ENCODE peak calls at places on chromosomes 5 and 9, in seven cellular contexts. One of them, this sample, is unnamed.

GRCh38 chr5:120240716-120241115 is 223.4 kb upstream of the PRR16 start:
- DNase-seq in fibroblast of lung: peak; percentile 66
- DNase-seq in upper lobe of right lung: no peak
- DNase-seq in RWPE1: no peak
- DNase-seq in AG04450: no peak
- DNase-seq in endodermal cell: no peak
- DNase-seq in astrocyte: peak; percentile 62
- DNase-seq in this sample: no peak

GRCh38 chr5:28408186-28408585 is 1369.8 kb upstream of the CDH9 start:
- DNase-seq in AG04450: no peak
- DNase-seq in endodermal cell: no peak
- DNase-seq in upper lobe of right lung: no peak
- DNase-seq in RWPE1: peak; percentile 58
- DNase-seq in astrocyte: peak; percentile 91
- DNase-seq in fibroblast of lung: peak; percentile 94
- DNase-seq in this sample: no peak

GRCh38 chr5:138490648-138491283 is 25.5 kb downstream of the EGR1 start:
- DNase-seq in endodermal cell: no peak
- DNase-seq in AG04450: no peak
- DNase-seq in fibroblast of lung: no peak
- DNase-seq in upper lobe of right lung: no peak
- DNase-seq in RWPE1: no peak
- DNase-seq in astrocyte: no peak
- DNase-seq in this sample: no peak

GRCh38 chr5:125065114-125065513 is 318.7 kb upstream of the ZNF608 start:
- DNase-seq in astrocyte: peak; percentile 31
- DNase-seq in RWPE1: no peak
- DNase-seq in AG04450: no peak
- DNase-seq in endodermal cell: no peak
- DNase-seq in fibroblast of lung: peak; percentile 54
- DNase-seq in upper lobe of right lung: no peak
- DNase-seq in this sample: no peak

GRCh38 chr5:132225165-132226032 is 2.3 kb downstream of the P4HA2 start:
- DNase-seq in AG04450: no peak
- DNase-seq in fibroblast of lung: peak; percentile 85
- DNase-seq in astrocyte: peak; percentile 73
- DNase-seq in upper lobe of right lung: peak; percentile 69
- DNase-seq in endodermal cell: peak; percentile 40
- DNase-seq in RWPE1: peak; percentile 92
- DNase-seq in this sample: peak; percentile 23

GRCh38 chr9:133635903-133636531 is at the start of gene DBH:
- DNase-seq in AG04450: no peak
- DNase-seq in astrocyte: no peak
- DNase-seq in fibroblast of lung: no peak
- DNase-seq in endodermal cell: no peak
- DNase-seq in RWPE1: no peak
- DNase-seq in upper lobe of right lung: no peak
- DNase-seq in this sample: no peak

GRCh38 chr9:85600675-85601263 is 141.0 kb downstream of the AGTPBP1 start:
- DNase-seq in astrocyte: no peak
- DNase-seq in RWPE1: no peak
- DNase-seq in endodermal cell: peak; percentile 72
- DNase-seq in AG04450: no peak
- DNase-seq in upper lobe of right lung: no peak
- DNase-seq in fibroblast of lung: no peak
- DNase-seq in this sample: peak; percentile 3

GRCh38 chr9:36036780-36037579 is at the start of gene RECK:
- DNase-seq in upper lobe of right lung: peak; percentile 94
- DNase-seq in endodermal cell: peak; percentile 97
- DNase-seq in astrocyte: peak; percentile 63
- DNase-seq in fibroblast of lung: peak; percentile 81
- DNase-seq in AG04450: peak; percentile 68
- DNase-seq in RWPE1: peak; percentile 93
- DNase-seq in this sample: peak; percentile 81

GRCh38 chr5:149094996-149095395 is 32.1 kb upstream of the SH3TC2 start:
- DNase-seq in fibroblast of lung: no peak
- DNase-seq in AG04450: no peak
- DNase-seq in RWPE1: no peak
- DNase-seq in astrocyte: no peak
- DNase-seq in endodermal cell: no peak
- DNase-seq in upper lobe of right lung: no peak
- DNase-seq in this sample: no peak

GRCh38 chr5:98454904-98455303 is 318.6 kb upstream of the RGMB start:
- DNase-seq in endodermal cell: no peak
- DNase-seq in astrocyte: peak; percentile 93
- DNase-seq in fibroblast of lung: peak; percentile 94
- DNase-seq in AG04450: peak; percentile 78
- DNase-seq in RWPE1: peak; percentile 87
- DNase-seq in upper lobe of right lung: no peak
- DNase-seq in this sample: no peak

GRCh38 chr9:84617415-84617814 is 52.1 kb upstream of the NTRK2 start:
- DNase-seq in upper lobe of right lung: no peak
- DNase-seq in astrocyte: no peak
- DNase-seq in AG04450: no peak
- DNase-seq in endodermal cell: no peak
- DNase-seq in fibroblast of lung: no peak
- DNase-seq in RWPE1: no peak
- DNase-seq in this sample: no peak

GRCh38 chr5:132198571-132198970 is 29.1 kb downstream of the P4HA2 start:
- DNase-seq in AG04450: no peak
- DNase-seq in fibroblast of lung: no peak
- DNase-seq in endodermal cell: peak; percentile 15
- DNase-seq in RWPE1: no peak
- DNase-seq in upper lobe of right lung: no peak
- DNase-seq in astrocyte: no peak
- DNase-seq in this sample: no peak

DNA sequence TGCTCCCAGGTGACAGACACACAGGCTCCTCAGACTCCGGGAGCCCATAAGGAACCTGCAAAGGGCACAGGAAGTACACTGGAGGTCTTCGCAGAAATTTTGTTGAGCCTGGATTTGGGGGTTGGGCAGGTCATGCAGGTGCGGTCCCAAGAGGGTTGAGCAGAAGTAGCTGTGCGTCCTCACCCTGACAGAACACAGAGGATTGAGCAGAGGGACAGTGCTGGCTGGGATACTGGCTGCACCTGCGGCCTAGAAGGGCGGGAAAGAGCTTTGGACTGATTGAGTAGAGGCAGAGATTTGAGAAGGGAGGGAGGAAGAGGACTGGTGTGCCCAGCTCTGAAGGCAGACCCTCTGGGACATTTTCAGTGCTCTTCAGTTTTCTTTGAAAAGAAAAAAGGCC is 65.4 kb downstream of the PTPDC1 start:
- DNase-seq in fibroblast of lung: no peak
- DNase-seq in RWPE1: no peak
- DNase-seq in endodermal cell: no peak
- DNase-seq in upper lobe of right lung: no peak
- DNase-seq in astrocyte: no peak
- DNase-seq in AG04450: no peak
- DNase-seq in this sample: no peak
- H3K27ac ChIP-seq in fibroblast of lung: no peak overlapping the region
- H3K27ac ChIP-seq in RWPE1: peak overlapping the region; percentile 8
- H3K27ac ChIP-seq in endodermal cell: no peak overlapping the region
- H3K27ac ChIP-seq in upper lobe of right lung: no peak overlapping the region
- H3K27ac ChIP-seq in astrocyte: no peak overlapping the region
- H3K27ac ChIP-seq in AG04450: no peak overlapping the region
- H3K27ac ChIP-seq in this sample: no peak overlapping the region

DNA sequence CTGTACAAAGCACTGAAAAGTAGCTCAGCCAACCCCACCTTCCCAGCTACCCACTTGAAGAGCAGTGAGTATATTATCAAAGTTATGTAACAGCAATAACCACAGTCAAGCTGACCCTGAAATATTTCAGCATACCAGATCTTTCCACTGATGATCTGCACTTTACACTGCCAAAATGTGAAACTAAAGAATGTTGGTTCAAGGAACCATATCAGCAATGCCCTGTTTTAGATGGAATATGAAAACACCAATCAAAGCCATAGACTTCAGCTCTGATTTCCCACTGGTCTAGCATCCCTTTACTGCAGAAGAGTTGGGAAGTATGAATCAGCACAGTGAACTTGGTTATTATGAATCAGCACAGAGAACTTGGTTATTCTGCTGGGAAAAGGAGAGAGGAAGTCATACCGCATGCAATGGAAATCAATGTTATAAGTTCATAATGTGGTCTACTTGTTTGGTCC is 20.0 kb downstream of the CEMIP2 start:
- DNase-seq in AG04450: no peak
- DNase-seq in endodermal cell: no peak
- DNase-seq in fibroblast of lung: peak; percentile 96
- DNase-seq in upper lobe of right lung: no peak
- DNase-seq in RWPE1: no peak
- DNase-seq in astrocyte: peak; percentile 96
- DNase-seq in this sample: no peak
- H3K27ac ChIP-seq in AG04450: no peak overlapping the region
- H3K27ac ChIP-seq in endodermal cell: no peak overlapping the region
- H3K27ac ChIP-seq in fibroblast of lung: no peak overlapping the region
- H3K27ac ChIP-seq in upper lobe of right lung: peak overlapping the region; percentile 5
- H3K27ac ChIP-seq in RWPE1: no peak overlapping the region
- H3K27ac ChIP-seq in astrocyte: peak overlapping the region; percentile 73
- H3K27ac ChIP-seq in this sample: no peak overlapping the region

DNA sequence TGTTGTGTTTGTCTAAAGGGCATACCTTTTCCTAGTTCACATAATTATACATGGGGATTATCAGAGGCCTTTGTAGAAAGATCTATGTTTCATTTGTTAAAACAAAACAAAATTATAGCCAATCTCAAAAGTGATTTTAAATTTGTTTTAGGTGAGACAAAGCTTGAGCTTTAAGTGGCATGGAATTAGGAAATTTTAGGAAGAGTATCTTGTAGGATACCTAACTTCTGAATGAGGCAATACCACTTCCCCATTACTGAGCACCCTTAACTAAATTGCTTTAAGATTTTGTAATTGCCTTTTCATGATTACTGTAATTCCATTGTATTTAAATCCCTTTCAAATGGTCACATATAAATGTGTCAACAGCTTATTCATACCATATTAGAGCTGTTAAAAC is 775.6 kb downstream of the NR2F1-AS1 start:
- DNase-seq in AG04450: no peak
- DNase-seq in astrocyte: no peak
- DNase-seq in RWPE1: no peak
- DNase-seq in fibroblast of lung: no peak
- DNase-seq in upper lobe of right lung: no peak
- DNase-seq in endodermal cell: no peak
- DNase-seq in this sample: no peak
- H3K27ac ChIP-seq in AG04450: no peak overlapping the region
- H3K27ac ChIP-seq in astrocyte: no peak overlapping the region
- H3K27ac ChIP-seq in RWPE1: no peak overlapping the region
- H3K27ac ChIP-seq in fibroblast of lung: no peak overlapping the region
- H3K27ac ChIP-seq in upper lobe of right lung: no peak overlapping the region
- H3K27ac ChIP-seq in endodermal cell: no peak overlapping the region
- H3K27ac ChIP-seq in this sample: no peak overlapping the region

GRCh38 chr5:139700711-139701693 is 52.9 kb downstream of the CXXC5 start:
- DNase-seq in upper lobe of right lung: no peak
- DNase-seq in RWPE1: no peak
- DNase-seq in fibroblast of lung: no peak
- DNase-seq in AG04450: no peak
- DNase-seq in endodermal cell: peak; percentile 95
- DNase-seq in astrocyte: no peak
- DNase-seq in this sample: no peak
- H3K27ac ChIP-seq in upper lobe of right lung: no peak overlapping the region
- H3K27ac ChIP-seq in RWPE1: no peak overlapping the region
- H3K27ac ChIP-seq in fibroblast of lung: no peak overlapping the region
- H3K27ac ChIP-seq in AG04450: no peak overlapping the region
- H3K27ac ChIP-seq in endodermal cell: peak overlapping the region; percentile 21
- H3K27ac ChIP-seq in astrocyte: no peak overlapping the region
- H3K27ac ChIP-seq in this sample: no peak overlapping the region

GRCh38 chr9:115136379-115136778 is 18.4 kb upstream of the TNC start:
- DNase-seq in endodermal cell: no peak
- DNase-seq in AG04450: no peak
- DNase-seq in fibroblast of lung: no peak
- DNase-seq in upper lobe of right lung: no peak
- DNase-seq in RWPE1: no peak
- DNase-seq in astrocyte: no peak
- DNase-seq in this sample: no peak

GRCh38 chr9:115135786-115136185 is 17.8 kb upstream of the TNC start:
- DNase-seq in RWPE1: no peak
- DNase-seq in astrocyte: peak; percentile 44
- DNase-seq in endodermal cell: no peak
- DNase-seq in upper lobe of right lung: no peak
- DNase-seq in fibroblast of lung: peak; percentile 57
- DNase-seq in AG04450: no peak
- DNase-seq in this sample: no peak

GRCh38 chr9:115137511-115137910 is 19.6 kb upstream of the TNC start:
- DNase-seq in fibroblast of lung: peak; percentile 30
- DNase-seq in AG04450: no peak
- DNase-seq in astrocyte: peak; percentile 23
- DNase-seq in upper lobe of right lung: no peak
- DNase-seq in RWPE1: no peak
- DNase-seq in endodermal cell: no peak
- DNase-seq in this sample: no peak

GRCh38 chr9:115134941-115135340 is 17.0 kb upstream of the TNC start:
- DNase-seq in fibroblast of lung: peak; percentile 31
- DNase-seq in astrocyte: peak; percentile 27
- DNase-seq in RWPE1: no peak
- DNase-seq in upper lobe of right lung: no peak
- DNase-seq in AG04450: no peak
- DNase-seq in endodermal cell: no peak
- DNase-seq in this sample: no peak

GRCh38 chr9:115138151-115138550 is 20.2 kb upstream of the TNC start:
- DNase-seq in astrocyte: peak; percentile 13
- DNase-seq in AG04450: no peak
- DNase-seq in upper lobe of right lung: no peak
- DNase-seq in fibroblast of lung: peak; percentile 22
- DNase-seq in endodermal cell: no peak
- DNase-seq in RWPE1: no peak
- DNase-seq in this sample: no peak
- H3K27ac ChIP-seq in astrocyte: no peak overlapping the region
- H3K27ac ChIP-seq in AG04450: no peak overlapping the region
- H3K27ac ChIP-seq in upper lobe of right lung: no peak overlapping the region
- H3K27ac ChIP-seq in fibroblast of lung: no peak overlapping the region
- H3K27ac ChIP-seq in endodermal cell: no peak overlapping the region
- H3K27ac ChIP-seq in RWPE1: no peak overlapping the region
- H3K27ac ChIP-seq in this sample: no peak overlapping the region